ENCODE peak calls at places on chromosomes 6 and 20, in eight cellular contexts. One of them, this sample, is unnamed.

GRCh38 chr6:13696226-13696625 is 15.4 kb downstream of the RANBP9 start:
- DNase-seq in heart left ventricle: no peak
- DNase-seq in astrocyte of the cerebellum: no peak
- DNase-seq in MCF 10A: peak
- DNase-seq in HFFc6: peak
- DNase-seq in adrenal gland: no peak
- DNase-seq in AG10803: peak
- DNase-seq in cardiac muscle cell: no peak
- DNase-seq in this sample: no peak

GRCh38 chr6:17042422-17043147 is 59.3 kb upstream of the STMND1 start:
- DNase-seq in heart left ventricle: no peak
- DNase-seq in astrocyte of the cerebellum: no peak
- DNase-seq in MCF 10A: peak
- DNase-seq in HFFc6: peak
- DNase-seq in adrenal gland: peak
- DNase-seq in AG10803: peak
- DNase-seq in cardiac muscle cell: peak
- DNase-seq in this sample: peak

GRCh38 chr6:35044771-35045275 is 96.3 kb downstream of the TCP11 start:
- DNase-seq in heart left ventricle: no peak
- DNase-seq in astrocyte of the cerebellum: no peak
- DNase-seq in MCF 10A: peak
- DNase-seq in HFFc6: no peak
- DNase-seq in adrenal gland: no peak
- DNase-seq in AG10803: peak
- DNase-seq in cardiac muscle cell: no peak
- DNase-seq in this sample: no peak

GRCh38 chr6:148723484-148723883 is 23.3 kb upstream of the UST start:
- DNase-seq in heart left ventricle: no peak
- DNase-seq in astrocyte of the cerebellum: peak
- DNase-seq in MCF 10A: peak
- DNase-seq in HFFc6: peak
- DNase-seq in adrenal gland: no peak
- DNase-seq in AG10803: peak
- DNase-seq in cardiac muscle cell: no peak
- DNase-seq in this sample: no peak

GRCh38 chr20:24665196-24665595 is 195.8 kb downstream of the SYNDIG1 start:
- DNase-seq in heart left ventricle: no peak
- DNase-seq in astrocyte of the cerebellum: no peak
- DNase-seq in MCF 10A: no peak
- DNase-seq in HFFc6: no peak
- DNase-seq in adrenal gland: no peak
- DNase-seq in AG10803: no peak
- DNase-seq in cardiac muscle cell: no peak
- DNase-seq in this sample: no peak

GRCh38 chr6:37289931-37290330 is 32.0 kb upstream of the TMEM217 start:
- DNase-seq in heart left ventricle: no peak
- DNase-seq in astrocyte of the cerebellum: no peak
- DNase-seq in MCF 10A: no peak
- DNase-seq in HFFc6: no peak
- DNase-seq in adrenal gland: no peak
- DNase-seq in AG10803: no peak
- DNase-seq in cardiac muscle cell: no peak
- DNase-seq in this sample: no peak

GRCh38 chr6:33894438-33894837 is 90.6 kb upstream of the MLN start:
- DNase-seq in heart left ventricle: no peak
- DNase-seq in astrocyte of the cerebellum: peak
- DNase-seq in MCF 10A: no peak
- DNase-seq in HFFc6: no peak
- DNase-seq in adrenal gland: no peak
- DNase-seq in AG10803: peak
- DNase-seq in cardiac muscle cell: no peak
- DNase-seq in this sample: no peak

GRCh38 chr6:157235600-157236039 is 87.7 kb downstream of the TMEM242 start:
- DNase-seq in heart left ventricle: no peak
- DNase-seq in astrocyte of the cerebellum: no peak
- DNase-seq in MCF 10A: no peak
- DNase-seq in HFFc6: no peak
- DNase-seq in adrenal gland: peak
- DNase-seq in AG10803: peak
- DNase-seq in cardiac muscle cell: peak
- DNase-seq in this sample: no peak

GRCh38 chr20:54662064-54662463 is 186.7 kb downstream of the DOK5 start:
- DNase-seq in heart left ventricle: no peak
- DNase-seq in astrocyte of the cerebellum: no peak
- DNase-seq in MCF 10A: no peak
- DNase-seq in HFFc6: no peak
- DNase-seq in adrenal gland: no peak
- DNase-seq in AG10803: no peak
- DNase-seq in cardiac muscle cell: no peak
- DNase-seq in this sample: no peak

GRCh38 chr20:54654460-54654859 is 179.1 kb downstream of the DOK5 start:
- DNase-seq in heart left ventricle: no peak
- DNase-seq in astrocyte of the cerebellum: no peak
- DNase-seq in MCF 10A: no peak
- DNase-seq in HFFc6: no peak
- DNase-seq in adrenal gland: no peak
- DNase-seq in AG10803: no peak
- DNase-seq in cardiac muscle cell: no peak
- DNase-seq in this sample: no peak

GRCh38 chr20:54658525-54658924 is 183.1 kb downstream of the DOK5 start:
- DNase-seq in heart left ventricle: no peak
- DNase-seq in astrocyte of the cerebellum: no peak
- DNase-seq in MCF 10A: no peak
- DNase-seq in HFFc6: no peak
- DNase-seq in adrenal gland: no peak
- DNase-seq in AG10803: no peak
- DNase-seq in cardiac muscle cell: no peak
- DNase-seq in this sample: no peak

DNA sequence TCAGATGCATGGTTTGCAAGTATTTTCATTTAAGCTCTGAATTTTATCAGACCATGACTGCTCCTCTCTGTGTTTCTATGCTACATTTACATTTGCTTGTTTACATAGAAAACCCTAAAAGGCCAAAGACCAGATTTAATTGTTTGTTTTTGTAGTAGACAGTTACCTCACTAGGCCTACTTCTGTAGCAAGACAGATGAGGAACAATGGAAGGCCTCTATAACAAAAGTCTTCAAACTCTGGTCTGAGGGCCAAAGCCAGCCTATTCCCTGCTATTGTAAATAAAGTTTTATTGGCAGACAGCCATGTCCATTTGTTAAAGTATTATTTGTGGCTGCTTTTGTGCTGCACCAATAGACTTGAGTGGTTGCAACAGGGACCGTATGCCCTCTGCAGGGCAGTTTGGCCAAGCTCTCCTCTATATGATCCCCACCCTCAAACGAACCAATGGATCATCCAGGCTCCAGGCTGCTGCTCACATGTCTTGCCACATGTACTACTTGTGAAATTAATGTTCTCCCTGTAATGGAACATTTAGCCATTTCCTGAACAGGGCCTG is 182.0 kb downstream of the DOK5 start:
- DNase-seq in heart left ventricle: no peak
- DNase-seq in astrocyte of the cerebellum: no peak
- DNase-seq in MCF 10A: no peak
- DNase-seq in HFFc6: no peak
- DNase-seq in adrenal gland: no peak
- DNase-seq in AG10803: no peak
- DNase-seq in cardiac muscle cell: no peak
- DNase-seq in this sample: no peak
- TF ChIP-seq CTCF in heart left ventricle: no peak
- TF ChIP-seq CTCF in astrocyte of the cerebellum: no peak
- TF ChIP-seq CTCF in MCF 10A: no peak
- TF ChIP-seq CTCF in HFFc6: no peak
- TF ChIP-seq CTCF in adrenal gland: no peak
- TF ChIP-seq CTCF in AG10803: no peak
- TF ChIP-seq CTCF in cardiac muscle cell: no peak
- TF ChIP-seq CTCF in this sample: no peak

GRCh38 chr6:79246891-79247290 is 12.4 kb upstream of the HMGN3 start:
- DNase-seq in heart left ventricle: no peak
- DNase-seq in astrocyte of the cerebellum: no peak
- DNase-seq in MCF 10A: no peak
- DNase-seq in HFFc6: no peak
- DNase-seq in adrenal gland: no peak
- DNase-seq in AG10803: no peak
- DNase-seq in cardiac muscle cell: no peak
- DNase-seq in this sample: no peak

GRCh38 chr6:79250107-79250514 is 15.6 kb upstream of the HMGN3 start:
- DNase-seq in heart left ventricle: no peak
- DNase-seq in astrocyte of the cerebellum: no peak
- DNase-seq in MCF 10A: peak
- DNase-seq in HFFc6: no peak
- DNase-seq in adrenal gland: no peak
- DNase-seq in AG10803: no peak
- DNase-seq in cardiac muscle cell: peak
- DNase-seq in this sample: no peak

GRCh38 chr6:79249136-79249535 is 14.7 kb upstream of the HMGN3 start:
- DNase-seq in heart left ventricle: no peak
- DNase-seq in astrocyte of the cerebellum: no peak
- DNase-seq in MCF 10A: no peak
- DNase-seq in HFFc6: no peak
- DNase-seq in adrenal gland: no peak
- DNase-seq in AG10803: no peak
- DNase-seq in cardiac muscle cell: no peak
- DNase-seq in this sample: no peak

GRCh38 chr6:79250559-79250958 is 16.1 kb upstream of the HMGN3 start:
- DNase-seq in heart left ventricle: no peak
- DNase-seq in astrocyte of the cerebellum: no peak
- DNase-seq in MCF 10A: no peak
- DNase-seq in HFFc6: no peak
- DNase-seq in adrenal gland: no peak
- DNase-seq in AG10803: no peak
- DNase-seq in cardiac muscle cell: no peak
- DNase-seq in this sample: no peak
- TF ChIP-seq CTCF in heart left ventricle: no peak
- TF ChIP-seq CTCF in astrocyte of the cerebellum: no peak
- TF ChIP-seq CTCF in MCF 10A: no peak
- TF ChIP-seq CTCF in HFFc6: peak
- TF ChIP-seq CTCF in adrenal gland: no peak
- TF ChIP-seq CTCF in AG10803: no peak
- TF ChIP-seq CTCF in cardiac muscle cell: no peak
- TF ChIP-seq CTCF in this sample: no peak

GRCh38 chr20:17749628-17749978 is 49.8 kb downstream of the BANF2 start:
- DNase-seq in heart left ventricle: no peak
- DNase-seq in astrocyte of the cerebellum: no peak
- DNase-seq in MCF 10A: no peak
- DNase-seq in HFFc6: no peak
- DNase-seq in adrenal gland: no peak
- DNase-seq in AG10803: no peak
- DNase-seq in cardiac muscle cell: no peak
- DNase-seq in this sample: no peak

GRCh38 chr20:17749979-17750721 is 50.4 kb downstream of the BANF2 start:
- DNase-seq in heart left ventricle: peak
- DNase-seq in astrocyte of the cerebellum: no peak
- DNase-seq in MCF 10A: no peak
- DNase-seq in HFFc6: no peak
- DNase-seq in adrenal gland: peak
- DNase-seq in AG10803: no peak
- DNase-seq in cardiac muscle cell: no peak
- DNase-seq in this sample: no peak

GRCh38 chr20:17750722-17751045 is 50.9 kb downstream of the BANF2 start:
- DNase-seq in heart left ventricle: no peak
- DNase-seq in astrocyte of the cerebellum: no peak
- DNase-seq in MCF 10A: no peak
- DNase-seq in HFFc6: no peak
- DNase-seq in adrenal gland: no peak
- DNase-seq in AG10803: no peak
- DNase-seq in cardiac muscle cell: no peak
- DNase-seq in this sample: no peak

GRCh38 chr20:17748279-17748678 is 48.5 kb downstream of the BANF2 start:
- DNase-seq in heart left ventricle: no peak
- DNase-seq in astrocyte of the cerebellum: no peak
- DNase-seq in MCF 10A: no peak
- DNase-seq in HFFc6: no peak
- DNase-seq in adrenal gland: no peak
- DNase-seq in AG10803: no peak
- DNase-seq in cardiac muscle cell: no peak
- DNase-seq in this sample: no peak

DNA sequence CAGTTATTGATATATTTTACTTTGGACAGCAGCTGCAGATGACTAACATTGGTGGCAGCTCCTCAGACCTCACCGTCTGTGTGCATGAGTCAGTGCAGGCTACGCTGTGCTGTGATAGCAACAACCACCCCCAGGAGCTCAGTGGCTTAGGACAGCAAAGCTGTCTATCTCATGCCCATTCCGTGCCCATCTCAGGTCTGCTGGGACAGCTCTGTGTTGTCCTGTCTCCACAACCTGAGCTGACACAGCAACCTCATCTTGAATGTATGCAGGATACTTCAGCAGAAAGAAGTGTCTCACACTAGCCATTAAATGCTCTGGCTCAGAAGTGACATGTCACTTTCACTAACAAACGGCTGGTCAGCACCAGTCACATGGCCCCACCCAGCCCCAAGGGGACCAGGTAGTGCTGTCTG is 47.7 kb downstream of the BANF2 start:
- DNase-seq in heart left ventricle: no peak
- DNase-seq in astrocyte of the cerebellum: peak
- DNase-seq in MCF 10A: peak
- DNase-seq in HFFc6: peak
- DNase-seq in adrenal gland: peak
- DNase-seq in AG10803: peak
- DNase-seq in cardiac muscle cell: no peak
- DNase-seq in this sample: peak
- TF ChIP-seq CTCF in heart left ventricle: no peak
- TF ChIP-seq CTCF in astrocyte of the cerebellum: no peak
- TF ChIP-seq CTCF in MCF 10A: no peak
- TF ChIP-seq CTCF in HFFc6: no peak
- TF ChIP-seq CTCF in adrenal gland: no peak
- TF ChIP-seq CTCF in AG10803: no peak
- TF ChIP-seq CTCF in cardiac muscle cell: no peak
- TF ChIP-seq CTCF in this sample: no peak

GRCh38 chr20:21508230-21509078 is 5.4 kb downstream of the NKX2-2 start:
- DNase-seq in heart left ventricle: no peak
- DNase-seq in astrocyte of the cerebellum: no peak
- DNase-seq in MCF 10A: no peak
- DNase-seq in HFFc6: no peak
- DNase-seq in adrenal gland: no peak
- DNase-seq in AG10803: no peak
- DNase-seq in cardiac muscle cell: no peak
- DNase-seq in this sample: no peak

GRCh38 chr20:21504323-21504722 is 9.5 kb downstream of the NKX2-2 start:
- DNase-seq in heart left ventricle: no peak
- DNase-seq in astrocyte of the cerebellum: no peak
- DNase-seq in MCF 10A: no peak
- DNase-seq in HFFc6: no peak
- DNase-seq in adrenal gland: no peak
- DNase-seq in AG10803: no peak
- DNase-seq in cardiac muscle cell: no peak
- DNase-seq in this sample: no peak

GRCh38 chr20:21507275-21508229 is 6.3 kb downstream of the NKX2-2 start:
- DNase-seq in heart left ventricle: no peak
- DNase-seq in astrocyte of the cerebellum: no peak
- DNase-seq in MCF 10A: no peak
- DNase-seq in HFFc6: no peak
- DNase-seq in adrenal gland: no peak
- DNase-seq in AG10803: no peak
- DNase-seq in cardiac muscle cell: no peak
- DNase-seq in this sample: no peak

GRCh38 chr20:21505161-21505809 is 8.6 kb downstream of the NKX2-2 start:
- DNase-seq in heart left ventricle: peak
- DNase-seq in astrocyte of the cerebellum: no peak
- DNase-seq in MCF 10A: peak
- DNase-seq in HFFc6: peak
- DNase-seq in adrenal gland: peak
- DNase-seq in AG10803: peak
- DNase-seq in cardiac muscle cell: peak
- DNase-seq in this sample: peak

DNA sequence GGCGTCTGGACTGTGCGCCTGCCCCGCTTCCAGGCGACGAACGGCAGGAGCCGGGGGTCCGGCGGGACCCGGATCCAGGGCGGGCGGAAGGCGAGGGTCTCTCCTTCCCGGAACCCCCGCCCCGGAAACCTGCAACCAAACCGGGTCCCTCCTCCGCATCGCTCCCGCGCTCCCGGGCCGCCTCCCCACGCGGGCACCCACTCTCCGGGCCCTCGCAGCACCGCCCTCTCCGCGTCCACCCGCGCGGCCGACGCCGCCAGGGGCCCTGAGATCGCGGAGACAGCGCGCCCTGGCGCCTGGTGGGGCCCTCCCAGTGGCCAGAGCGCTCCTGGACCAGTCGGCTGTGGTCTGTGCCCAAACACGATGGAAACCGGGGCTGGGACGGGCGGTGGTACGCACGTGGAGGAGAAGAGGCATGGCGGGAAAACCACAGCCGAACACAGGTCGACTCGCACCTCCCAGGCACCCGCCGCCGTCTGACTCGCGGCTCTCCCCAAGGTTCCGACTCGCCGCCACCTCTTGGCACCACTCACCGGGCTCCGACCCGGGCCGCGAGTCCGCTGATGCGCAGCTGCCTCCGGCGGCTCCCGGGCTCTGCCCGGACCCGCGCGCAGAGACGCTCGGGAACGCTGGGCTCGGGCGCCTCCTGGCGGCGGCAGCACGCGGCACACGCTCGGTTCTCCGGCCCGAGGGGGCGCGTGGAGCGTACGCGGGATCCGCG is 7.9 kb downstream of the NKX2-2 start:
- DNase-seq in heart left ventricle: peak
- DNase-seq in astrocyte of the cerebellum: no peak
- DNase-seq in MCF 10A: no peak
- DNase-seq in HFFc6: no peak
- DNase-seq in adrenal gland: peak
- DNase-seq in AG10803: peak
- DNase-seq in cardiac muscle cell: peak
- DNase-seq in this sample: peak
- TF ChIP-seq CTCF in heart left ventricle: peak
- TF ChIP-seq CTCF in astrocyte of the cerebellum: peak
- TF ChIP-seq CTCF in MCF 10A: peak
- TF ChIP-seq CTCF in HFFc6: peak
- TF ChIP-seq CTCF in adrenal gland: peak
- TF ChIP-seq CTCF in AG10803: peak
- TF ChIP-seq CTCF in cardiac muscle cell: peak
- TF ChIP-seq CTCF in this sample: peak